ENCODE peak calls at places on chromosomes 12 and 14, in eight cellular contexts. A is stimulated activated CD8-positive, alpha-beta memory T cell treated with anti-CD3 and anti-CD28 coated beads, Interleukin-2, amount 100 ng/mL, for 1 hour; F is amniotic epithelial cell; R is stimulated activated effector memory CD8-positive, alpha-beta T cell treated with anti-CD3 and anti-CD28 coated beads, Interleukin-12 subunit alpha, Interleukin-12 subunit beta, amount 100 ng/mL, for 72 hours; B is cardiac muscle cell; O is glutamatergic neuron; I is cardiac fibroblast; J is HEK293T. L is an unnamed sample.

GRCh38 chr14:89244720-89245119 is 172.3 kb downstream of the FOXN3 start:
- DNase-seq in O (no peak), R (no peak), F (no peak), A (no peak), I (no peak), J (no peak), B (no peak), L (no peak)

GRCh38 chr14:67127174-67127573 is 62.1 kb upstream of the GARIN2 start:
- DNase-seq in O (no peak), R (no peak), B (no peak), A (no peak), I (no peak), J (no peak), F (no peak), L (no peak)

GRCh38 chr12:2693204-2693860 is 101.4 kb upstream of the FKBP4 start:
- DNase-seq in F (no peak), B (no peak), R (no peak), A (no peak), J (peak), O (no peak), I (no peak), L (no peak)

GRCh38 chr14:68627868-68628604 is 164.8 kb downstream of the ZFP36L1 start:
- DNase-seq in I (peak), F (no peak), O (peak), R (peak), B (peak), A (peak), J (no peak), L (no peak)

GRCh38 chr14:103801459-103801858 is 45.9 kb downstream of the PPP1R13B start:
- DNase-seq in R (no peak), J (peak), I (peak), F (peak), B (peak), O (no peak), A (no peak), L (no peak)

GRCh38 chr14:61933021-61933420 is 170.8 kb downstream of the SNAPC1 start:
- DNase-seq in O (no peak), A (no peak), J (no peak), B (no peak), F (no peak), R (no peak), I (no peak), L (no peak)

GRCh38 chr12:127592278-127592677 is 674.7 kb upstream of the TMEM132C start:
- DNase-seq in A (no peak), O (no peak), R (no peak), J (no peak), I (no peak), F (no peak), B (no peak), L (no peak)

GRCh38 chr14:64137657-64138290 is 156.4 kb downstream of the ESR2 start:
- DNase-seq in J (no peak), O (no peak), B (peak), F (no peak), R (no peak), I (peak), A (no peak), L (no peak)

GRCh38 chr12:5087831-5088554 is 44.3 kb downstream of the KCNA5 start:
- DNase-seq in A (no peak), J (no peak), R (no peak), B (no peak), F (no peak), O (no peak), I (no peak), L (no peak)

GRCh38 chr14:61562321-61563161 is 132.8 kb upstream of the HIF1A start:
- DNase-seq in I (peak), O (no peak), J (no peak), B (peak), A (no peak), F (peak), R (no peak), L (peak)

GRCh38 chr14:60169722-60170121 is 4.5 kb upstream of the DHRS7 start:
- DNase-seq in B (no peak), R (no peak), J (no peak), F (no peak), A (no peak), I (no peak), O (no peak), L (no peak)

GRCh38 chr12:26164118-26164517 is 31.3 kb upstream of the SSPN start:
- DNase-seq in F (no peak), R (no peak), O (no peak), A (no peak), I (no peak), B (no peak), J (no peak), L (no peak)

GRCh38 chr12:124833693-124834122 is 30.0 kb downstream of the SCARB1 start:
- DNase-seq in B (peak), R (no peak), A (no peak), I (no peak), O (peak), J (no peak), F (no peak), L (no peak)

GRCh38 chr12:103986823-103987222 is 21.2 kb downstream of the TDG start:
- DNase-seq in F (peak), J (no peak), R (no peak), I (no peak), A (no peak), B (no peak), O (no peak), L (no peak)

GRCh38 chr12:47868552-47869031 is 36.2 kb downstream of the VDR start:
- DNase-seq in I (no peak), J (no peak), F (peak), R (no peak), O (no peak), B (no peak), A (no peak), L (no peak)

GRCh38 chr12:132239796-132240668 is 89.4 kb downstream of the GALNT9 start:
- DNase-seq in A (no peak), R (no peak), F (no peak), O (peak), J (no peak), B (no peak), I (no peak), L (no peak)

GRCh38 chr12:76455582-76456345 is 103.8 kb downstream of the OSBPL8 start:
- DNase-seq in B (peak), I (peak), A (no peak), R (no peak), J (peak), O (no peak), F (peak), L (peak)

GRCh38 chr14:96502621-96503251 is 554 bp downstream of the PAPOLA start:
- DNase-seq in R (peak), O (peak), J (peak), F (peak), A (no peak), I (peak), B (peak), L (peak)

GRCh38 chr14:101034986-101035385 is 131.5 kb upstream of the RTL1 start:
- DNase-seq in O (no peak), R (no peak), J (no peak), B (no peak), F (no peak), A (no peak), I (no peak), L (no peak)

GRCh38 chr14:45633220-45633984 is 380.4 kb upstream of the MIS18BP1 start:
- DNase-seq in I (no peak), B (no peak), A (no peak), J (no peak), O (no peak), R (no peak), F (no peak), L (no peak)

GRCh38 chr12:54879132-54879531 is 24.8 kb downstream of the MUCL1 start:
- DNase-seq in A (no peak), B (no peak), F (no peak), I (peak), R (no peak), O (no peak), J (no peak), L (no peak)

GRCh38 chr14:90576581-90576980 is 179.8 kb downstream of the CALM1 start:
- DNase-seq in B (peak), F (peak), A (no peak), J (no peak), R (no peak), I (peak), O (no peak), L (no peak)

GRCh38 chr14:101755591-101756324 is 5.8 kb upstream of the PPP2R5C start:
- DNase-seq in I (no peak), F (no peak), B (no peak), J (no peak), A (no peak), O (no peak), R (no peak), L (no peak)

GRCh38 chr14:34678735-34679134 is 35.7 kb downstream of the CFL2 start:
- DNase-seq in B (no peak), J (no peak), I (no peak), R (no peak), F (no peak), A (no peak), O (no peak), L (no peak)

GRCh38 chr14:93725002-93725582 is 63.2 kb downstream of the PRIMA1 start:
- DNase-seq in F (no peak), J (no peak), B (no peak), R (no peak), I (no peak), A (no peak), O (no peak), L (no peak)

GRCh38 chr12:90922068-90922743 is 32.8 kb downstream of the CCER1 start:
- DNase-seq in R (no peak), A (no peak), B (peak), F (peak), J (no peak), O (no peak), I (peak), L (no peak)

GRCh38 chr14:53537421-53538315 is 384.5 kb upstream of the DDHD1 start:
- DNase-seq in O (no peak), F (peak), R (no peak), J (no peak), A (no peak), B (peak), I (no peak), L (no peak)

GRCh38 chr12:95700316-95700785 is 90.2 kb downstream of the NTN4 start:
- DNase-seq in O (no peak), I (peak), R (peak), F (peak), B (peak), A (no peak), J (no peak), L (no peak)

GRCh38 chr12:125169870-125170269 is 104.6 kb downstream of the AACS start:
- DNase-seq in J (no peak), B (no peak), A (no peak), R (no peak), O (no peak), F (no peak), I (no peak), L (no peak)

GRCh38 chr12:92987846-92988621 is 58.9 kb upstream of the EEA1 start:
- DNase-seq in F (no peak), R (peak), I (no peak), J (no peak), A (no peak), B (no peak), O (no peak), L (no peak)

GRCh38 chr14:35949933-35950332 is 123.8 kb downstream of the BRMS1L start:
- DNase-seq in A (no peak), R (no peak), B (peak), I (peak), J (peak), F (no peak), O (no peak), L (no peak)

GRCh38 chr14:52939427-52939826 is 11.4 kb downstream of the FERMT2 start:
- DNase-seq in F (no peak), J (no peak), B (no peak), R (no peak), O (no peak), A (no peak), I (no peak), L (no peak)

GRCh38 chr12:61536117-61536516 is 724.1 kb upstream of the USP15 start:
- DNase-seq in J (no peak), B (no peak), O (no peak), R (no peak), F (no peak), I (no peak), A (no peak), L (no peak)

GRCh38 chr12:117034691-117035090 is 64.5 kb downstream of the TESC start:
- DNase-seq in A (no peak), F (no peak), I (no peak), J (no peak), R (no peak), O (no peak), B (no peak), L (no peak)

GRCh38 chr14:71636820-71637471 is 295.3 kb upstream of the RGS6 start:
- DNase-seq in B (no peak), I (no peak), F (no peak), J (no peak), O (no peak), R (no peak), A (no peak), L (no peak)

GRCh38 chr12:117842630-117843029 is 126.2 kb downstream of the KSR2 start:
- DNase-seq in O (no peak), J (no peak), A (no peak), F (no peak), R (no peak), B (no peak), I (no peak), L (no peak)

GRCh38 chr14:32473476-32473875 is 144.4 kb downstream of the AKAP6 start:
- DNase-seq in F (peak), B (peak), R (no peak), I (peak), J (no peak), A (no peak), O (no peak), L (no peak)

GRCh38 chr14:63893701-63894458 is 41.1 kb downstream of the SYNE2 start:
- DNase-seq in O (no peak), B (peak), A (no peak), J (no peak), I (peak), F (peak), R (no peak), L (no peak)

GRCh38 chr12:98911396-98911795 is 266.3 kb downstream of the APAF1 start:
- DNase-seq in A (no peak), R (no peak), I (no peak), J (no peak), F (no peak), B (no peak), O (no peak), L (no peak)

GRCh38 chr12:60100852-60101251 is 505.0 kb downstream of the SLC16A7 start:
- DNase-seq in I (no peak), A (no peak), O (no peak), R (no peak), F (no peak), J (no peak), B (no peak), L (no peak)